ENCODE peak calls at places on chromosomes 7 and 10, in six cellular contexts. R is uterus, N is upper lobe of left lung, O is A673, D is esophagus squamous epithelium, L is body of pancreas. P is an unnamed sample.
A peak's percentile ranks its signal among the peaks of the same experiment; 100 is the strongest.

GRCh38 chr7:50209461-50210161 is 94.9 kb upstream of the IKZF1 start:
- DNase-seq in R (no peak), N (no peak), O (no peak), D (no peak), L (no peak), P (no peak)

GRCh38 chr10:36344816-36345215 is 702.7 kb upstream of the FZD8 start:
- DNase-seq in R (no peak), N (no peak), O (no peak), D (no peak), L (no peak), P (no peak)

GRCh38 chr10:111107846-111108245 is 31.0 kb downstream of the ADRA2A start:
- DNase-seq in R (no peak), N (no peak), O (no peak), D (no peak), L (peak; percentile 74), P (no peak)

GRCh38 chr7:85172530-85172941 is 14.3 kb downstream of the SEMA3D start:
- DNase-seq in R (no peak), N (no peak), O (peak; percentile 63), D (no peak), L (no peak), P (no peak)

GRCh38 chr10:28127881-28128280 is 129.0 kb upstream of the ODAD2 start:
- DNase-seq in R (no peak), N (no peak), O (no peak), D (no peak), L (no peak), P (no peak)

GRCh38 chr7:119254741-119255140 is 1018.2 kb upstream of the KCND2 start:
- DNase-seq in R (no peak), N (no peak), O (peak; percentile 6), D (no peak), L (no peak), P (no peak)

GRCh38 chr10:132574783-132575319 is 37.3 kb downstream of the INPP5A start:
- DNase-seq in R (no peak), N (no peak), O (no peak), D (no peak), L (no peak), P (no peak)

GRCh38 chr7:35253182-35253679 is 669 bp downstream of the TBX20 start:
- DNase-seq in R (no peak), N (no peak), O (peak; percentile 7), D (no peak), L (no peak), P (no peak)

GRCh38 chr10:81981724-81982123 is 106.7 kb downstream of the NRG3 start:
- DNase-seq in R (no peak), N (no peak), O (no peak), D (no peak), L (no peak), P (no peak)

GRCh38 chr10:12500406-12501303 is 151.3 kb downstream of the CAMK1D start:
- DNase-seq in R (no peak), N (no peak), O (peak; percentile 72), D (no peak), L (no peak), P (no peak)

GRCh38 chr7:139960158-139960557 is 102.6 kb downstream of the PARP12 start:
- DNase-seq in R (no peak), N (no peak), O (no peak), D (no peak), L (no peak), P (no peak)

GRCh38 chr10:99906470-99906869 is 103.3 kb downstream of the DNMBP start:
- DNase-seq in R (peak; percentile 23), N (no peak), O (no peak), D (no peak), L (no peak), P (no peak)

GRCh38 chr7:46198691-46199090 is 277.6 kb upstream of the IGFBP3 start:
- DNase-seq in R (no peak), N (no peak), O (no peak), D (no peak), L (no peak), P (no peak)

GRCh38 chr7:37671871-37672270 is 11.7 kb upstream of the GPR141 start:
- DNase-seq in R (no peak), N (no peak), O (no peak), D (no peak), L (no peak), P (no peak)

GRCh38 chr10:29619273-29619672 is 15.5 kb downstream of the SVIL start:
- DNase-seq in R (peak; percentile 40), N (no peak), O (no peak), D (no peak), L (no peak), P (no peak)

GRCh38 chr10:52906046-52906445 is 133.5 kb upstream of the MBL2 start:
- DNase-seq in R (no peak), N (no peak), O (no peak), D (no peak), L (no peak), P (no peak)

GRCh38 chr7:151249034-151249731 is 689 bp upstream of the SMARCD3 start:
- DNase-seq in R (no peak), N (peak; percentile 93), O (peak; percentile 78), D (no peak), L (peak; percentile 58), P (peak; percentile 79)

GRCh38 chr7:31440511-31440910 is 73.4 kb upstream of the ITPRID1 start:
- DNase-seq in R (no peak), N (no peak), O (no peak), D (no peak), L (no peak), P (no peak)

GRCh38 chr7:147804032-147804431 is 786.5 kb upstream of the C7orf33 start:
- DNase-seq in R (no peak), N (no peak), O (no peak), D (no peak), L (no peak), P (no peak)

GRCh38 chr10:48496831-48497792 is 107.8 kb downstream of the ARHGAP22 start:
- DNase-seq in R (no peak), N (no peak), O (peak; percentile 5), D (no peak), L (no peak), P (no peak)

GRCh38 chr7:132482866-132483265 is 93.4 kb downstream of the PLXNA4 start:
- DNase-seq in R (no peak), N (no peak), O (no peak), D (no peak), L (no peak), P (no peak)

GRCh38 chr10:14244147-14244546 is 86.6 kb downstream of the FRMD4A start:
- DNase-seq in R (no peak), N (no peak), O (peak; percentile 56), D (no peak), L (no peak), P (no peak)

GRCh38 chr10:118737594-118738302 is 17.0 kb downstream of the CACUL1 start:
- DNase-seq in R (no peak), N (no peak), O (no peak), D (no peak), L (no peak), P (no peak)

GRCh38 chr10:50286517-50286916 is 35.2 kb upstream of the ASAH2 start:
- DNase-seq in R (no peak), N (no peak), O (peak; percentile 28), D (no peak), L (no peak), P (no peak)

GRCh38 chr7:37901236-37901827 is 15.3 kb downstream of the SFRP4 start:
- DNase-seq in R (no peak), N (no peak), O (peak; percentile 65), D (no peak), L (no peak), P (no peak)

GRCh38 chr10:106615081-106615480 is 549.4 kb downstream of the SORCS1 start:
- DNase-seq in R (no peak), N (no peak), O (no peak), D (no peak), L (no peak), P (no peak)

GRCh38 chr7:128167791-128168666 is 73.0 kb upstream of the LEP start:
- DNase-seq in R (no peak), N (peak; percentile 78), O (no peak), D (no peak), L (peak; percentile 12), P (no peak)

DNA sequence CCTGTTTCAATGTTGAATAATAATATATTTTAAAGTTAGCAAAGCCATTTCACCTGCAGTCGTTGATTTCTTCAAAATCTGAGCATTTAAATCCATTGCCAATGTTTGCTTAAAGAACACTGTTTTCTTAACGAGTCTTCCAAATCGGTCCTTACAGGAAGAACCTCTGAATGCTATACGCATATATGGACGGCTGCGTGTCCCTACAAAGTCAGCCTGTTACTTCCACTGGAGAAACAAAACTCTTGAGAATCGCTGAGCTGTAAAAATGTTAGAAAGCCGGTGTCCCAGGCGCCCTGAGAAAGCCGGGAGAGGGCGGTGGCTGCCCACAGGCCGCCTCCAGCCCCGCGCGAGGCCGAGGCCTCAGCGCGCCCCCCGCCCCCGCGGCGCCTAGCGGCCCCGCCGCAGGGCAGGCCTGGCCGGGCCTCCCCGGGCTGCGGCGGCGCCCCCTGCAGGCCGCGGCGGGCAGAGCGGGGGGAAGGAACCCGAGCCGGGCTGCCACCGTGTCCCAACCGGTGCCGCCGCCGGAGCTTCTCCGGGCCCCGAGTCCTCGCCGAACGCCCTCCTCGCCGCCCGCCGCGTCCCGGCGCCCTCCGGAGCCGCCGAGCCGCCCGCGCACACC is at the start of gene FHIP2A:
- DNase-seq in R (peak; percentile 55), N (peak; percentile 98), O (peak; percentile 88), D (peak; percentile 6), L (peak; percentile 86), P (peak; percentile 82)
- TF ChIP-seq CTCF in R (peak; percentile 81), N (peak; percentile 96), O (peak; percentile 41), D (peak; percentile 63), L (no peak), P (peak; percentile 62)

GRCh38 chr7:47782792-47783191 is 165.5 kb downstream of the PKD1L1 start:
- DNase-seq in R (no peak), N (no peak), O (no peak), D (no peak), L (no peak), P (no peak)
- H3K4me1 ChIP-seq in R (peaks cover 11% of the 10 kb centered on the region), N (no peaks in the 10 kb centered on the region), O (peaks cover 9% of the 10 kb centered on the region), D (peaks cover 46% of the 10 kb centered on the region), L (peaks cover 12% of the 10 kb centered on the region), P (peaks cover 22% of the 10 kb centered on the region)

DNA sequence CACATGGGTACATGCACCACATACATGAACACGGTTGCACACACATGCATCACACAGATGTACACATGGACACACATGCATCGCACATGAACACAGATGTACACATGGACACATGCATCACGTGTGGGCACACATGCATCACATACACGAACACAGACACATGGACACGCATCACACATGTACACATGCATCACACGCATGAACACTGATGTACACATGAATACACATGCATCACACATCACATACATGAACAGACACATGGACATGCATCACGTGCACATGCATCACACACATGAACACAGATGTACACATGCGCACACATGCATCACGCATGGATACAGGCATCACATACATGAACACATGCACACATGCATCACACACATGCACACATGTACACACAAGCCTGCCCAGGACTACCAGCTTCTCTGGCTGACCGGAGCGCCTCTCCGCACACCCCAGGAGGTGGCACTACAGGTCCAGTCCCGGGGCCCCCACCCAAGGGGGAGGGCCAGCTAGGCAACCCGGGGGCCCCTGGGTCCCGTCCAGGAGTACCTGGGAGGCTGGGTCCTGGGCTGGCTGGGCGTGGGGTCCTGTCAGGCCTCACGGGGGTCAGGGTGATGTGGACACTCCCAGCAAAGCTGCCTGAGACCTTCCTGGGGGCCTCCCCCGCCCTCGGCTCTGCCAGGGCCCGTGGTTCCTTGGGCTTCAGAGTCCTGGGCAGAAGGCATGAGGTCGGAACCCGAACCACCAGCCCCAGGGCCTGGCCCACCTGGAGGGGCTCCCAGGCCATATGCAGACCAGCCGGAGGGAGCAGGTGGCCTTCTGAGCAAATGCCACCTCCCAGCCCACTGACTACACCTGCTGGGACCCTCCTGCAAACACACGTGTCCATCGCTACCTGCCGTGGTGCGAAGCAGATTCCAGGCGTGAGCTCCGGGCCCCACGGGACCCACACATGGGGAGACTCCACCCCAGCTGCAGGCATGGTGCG is 19.6 kb downstream of the MICALL2 start:
- DNase-seq in R (no peak), N (peak; percentile 81), O (no peak), D (no peak), L (no peak), P (no peak)
- TF ChIP-seq CTCF in R (no peak), N (no peak), O (no peak), D (no peak), L (no peak), P (no peak)

GRCh38 chr10:113045155-113046055 is 95.4 kb downstream of the TCF7L2 start:
- DNase-seq in R (no peak), N (peak; percentile 46), O (no peak), D (no peak), L (no peak), P (peak; percentile 62)
- H3K4me1 ChIP-seq in R (no peaks in the 10 kb centered on the region), N (peaks cover 27% of the 10 kb centered on the region), O (peaks cover 24% of the 10 kb centered on the region), D (peaks cover 63% of the 10 kb centered on the region), L (no peaks in the 10 kb centered on the region), P (peaks cover 51% of the 10 kb centered on the region)